ENCODE peak calls at places on chromosomes 2 and 18, in seven cellular contexts. One of them, this sample, is unnamed.

GRCh38 chr2:241617431-241618154 is 19.4 kb downstream of the THAP4 start:
- DNase-seq in neural crest cell: no peak
- DNase-seq in mammary epithelial cell: no peak
- DNase-seq in HTR-8/SVneo: no peak
- DNase-seq in amniotic stem cell: no peak
- DNase-seq in Daoy: no peak
- DNase-seq in uterus: no peak
- DNase-seq in this sample: no peak

GRCh38 chr2:227472265-227473018 is 486 bp downstream of the AGFG1 start:
- DNase-seq in HTR-8/SVneo: no peak
- DNase-seq in mammary epithelial cell: peak; percentile 34
- DNase-seq in uterus: peak; percentile 17
- DNase-seq in neural crest cell: peak; percentile 28
- DNase-seq in amniotic stem cell: no peak
- DNase-seq in Daoy: peak; percentile 40
- DNase-seq in this sample: no peak

GRCh38 chr2:158817596-158817995 is 22.5 kb downstream of the DAPL1 start:
- DNase-seq in HTR-8/SVneo: no peak
- DNase-seq in Daoy: no peak
- DNase-seq in neural crest cell: no peak
- DNase-seq in uterus: no peak
- DNase-seq in mammary epithelial cell: no peak
- DNase-seq in amniotic stem cell: peak; percentile 26
- DNase-seq in this sample: no peak

GRCh38 chr18:39622431-39622830 is 2056.8 kb upstream of the CELF4 start:
- DNase-seq in Daoy: no peak
- DNase-seq in mammary epithelial cell: no peak
- DNase-seq in HTR-8/SVneo: no peak
- DNase-seq in amniotic stem cell: no peak
- DNase-seq in neural crest cell: no peak
- DNase-seq in uterus: no peak
- DNase-seq in this sample: no peak

GRCh38 chr2:144504191-144504590 is 15.7 kb downstream of the ZEB2 start:
- DNase-seq in neural crest cell: no peak
- DNase-seq in amniotic stem cell: no peak
- DNase-seq in Daoy: no peak
- DNase-seq in uterus: no peak
- DNase-seq in HTR-8/SVneo: no peak
- DNase-seq in mammary epithelial cell: no peak
- DNase-seq in this sample: no peak

GRCh38 chr2:135093192-135093591 is 41.1 kb downstream of the RAB3GAP1 start:
- DNase-seq in HTR-8/SVneo: no peak
- DNase-seq in Daoy: no peak
- DNase-seq in mammary epithelial cell: no peak
- DNase-seq in neural crest cell: no peak
- DNase-seq in uterus: no peak
- DNase-seq in amniotic stem cell: no peak
- DNase-seq in this sample: no peak

GRCh38 chr18:25189391-25190185 is 162.4 kb downstream of the ZNF521 start:
- DNase-seq in uterus: no peak
- DNase-seq in neural crest cell: no peak
- DNase-seq in Daoy: no peak
- DNase-seq in amniotic stem cell: no peak
- DNase-seq in HTR-8/SVneo: no peak
- DNase-seq in mammary epithelial cell: no peak
- DNase-seq in this sample: no peak

GRCh38 chr18:45828917-45829811 is 3.7 kb downstream of the SIGLEC15 start:
- DNase-seq in amniotic stem cell: no peak
- DNase-seq in uterus: no peak
- DNase-seq in mammary epithelial cell: no peak
- DNase-seq in Daoy: no peak
- DNase-seq in HTR-8/SVneo: no peak
- DNase-seq in neural crest cell: no peak
- DNase-seq in this sample: no peak

GRCh38 chr2:214057986-214058385 is 352.9 kb upstream of the VWC2L start:
- DNase-seq in amniotic stem cell: no peak
- DNase-seq in uterus: no peak
- DNase-seq in Daoy: no peak
- DNase-seq in mammary epithelial cell: no peak
- DNase-seq in HTR-8/SVneo: no peak
- DNase-seq in neural crest cell: no peak
- DNase-seq in this sample: no peak

GRCh38 chr2:38092196-38092902 is 16.4 kb upstream of the CYP1B1 start:
- DNase-seq in Daoy: peak; percentile 84
- DNase-seq in HTR-8/SVneo: no peak
- DNase-seq in neural crest cell: no peak
- DNase-seq in uterus: peak; percentile 85
- DNase-seq in amniotic stem cell: no peak
- DNase-seq in mammary epithelial cell: no peak
- DNase-seq in this sample: no peak

GRCh38 chr2:234292205-234292954 is 204.5 kb downstream of the ARL4C start:
- DNase-seq in neural crest cell: no peak
- DNase-seq in amniotic stem cell: no peak
- DNase-seq in HTR-8/SVneo: no peak
- DNase-seq in uterus: no peak
- DNase-seq in Daoy: peak; percentile 78
- DNase-seq in mammary epithelial cell: no peak
- DNase-seq in this sample: no peak

GRCh38 chr2:185583058-185583816 is 155.4 kb upstream of the FSIP2 start:
- DNase-seq in HTR-8/SVneo: peak; percentile 3
- DNase-seq in amniotic stem cell: no peak
- DNase-seq in mammary epithelial cell: peak; percentile 96
- DNase-seq in neural crest cell: no peak
- DNase-seq in Daoy: peak; percentile 39
- DNase-seq in uterus: no peak
- DNase-seq in this sample: no peak

GRCh38 chr2:76019130-76019529 is 308.4 kb upstream of the GCFC2 start:
- DNase-seq in neural crest cell: no peak
- DNase-seq in amniotic stem cell: no peak
- DNase-seq in uterus: no peak
- DNase-seq in mammary epithelial cell: no peak
- DNase-seq in Daoy: peak; percentile 4
- DNase-seq in HTR-8/SVneo: no peak
- DNase-seq in this sample: no peak

GRCh38 chr2:171824086-171824485 is 70.0 kb downstream of the SLC25A12 start:
- DNase-seq in HTR-8/SVneo: no peak
- DNase-seq in uterus: no peak
- DNase-seq in amniotic stem cell: no peak
- DNase-seq in Daoy: no peak
- DNase-seq in neural crest cell: no peak
- DNase-seq in mammary epithelial cell: no peak
- DNase-seq in this sample: no peak

GRCh38 chr2:213279961-213280360 is 4.3 kb upstream of the SPAG16 start:
- DNase-seq in uterus: peak; percentile 18
- DNase-seq in amniotic stem cell: no peak
- DNase-seq in mammary epithelial cell: no peak
- DNase-seq in Daoy: no peak
- DNase-seq in HTR-8/SVneo: no peak
- DNase-seq in neural crest cell: no peak
- DNase-seq in this sample: no peak

GRCh38 chr2:10559825-10560224 is 111.7 kb upstream of the ODC1 start:
- DNase-seq in mammary epithelial cell: no peak
- DNase-seq in uterus: no peak
- DNase-seq in Daoy: no peak
- DNase-seq in neural crest cell: no peak
- DNase-seq in HTR-8/SVneo: no peak
- DNase-seq in amniotic stem cell: no peak
- DNase-seq in this sample: no peak

GRCh38 chr2:168538534-168538933 is 82.5 kb downstream of the CERS6 start:
- DNase-seq in HTR-8/SVneo: no peak
- DNase-seq in neural crest cell: no peak
- DNase-seq in Daoy: peak; percentile 11
- DNase-seq in amniotic stem cell: no peak
- DNase-seq in uterus: no peak
- DNase-seq in mammary epithelial cell: peak; percentile 39
- DNase-seq in this sample: no peak

GRCh38 chr2:236825989-236826510 is 256.4 kb downstream of the ACKR3 start:
- DNase-seq in mammary epithelial cell: no peak
- DNase-seq in amniotic stem cell: no peak
- DNase-seq in HTR-8/SVneo: no peak
- DNase-seq in neural crest cell: no peak
- DNase-seq in uterus: no peak
- DNase-seq in Daoy: no peak
- DNase-seq in this sample: no peak

GRCh38 chr2:170932948-170933347 is 3.9 kb downstream of the GORASP2 start:
- DNase-seq in neural crest cell: no peak
- DNase-seq in HTR-8/SVneo: no peak
- DNase-seq in amniotic stem cell: no peak
- DNase-seq in mammary epithelial cell: no peak
- DNase-seq in uterus: no peak
- DNase-seq in Daoy: no peak
- DNase-seq in this sample: no peak

GRCh38 chr2:230423851-230424458 is 8.0 kb downstream of the SP100 start:
- DNase-seq in mammary epithelial cell: peak; percentile 55
- DNase-seq in Daoy: no peak
- DNase-seq in amniotic stem cell: no peak
- DNase-seq in HTR-8/SVneo: no peak
- DNase-seq in neural crest cell: no peak
- DNase-seq in uterus: no peak
- DNase-seq in this sample: no peak

GRCh38 chr2:676647-677055 is 555 bp downstream of the TMEM18 start:
- DNase-seq in amniotic stem cell: peak; percentile 98
- DNase-seq in HTR-8/SVneo: peak; percentile 92
- DNase-seq in uterus: peak; percentile 98
- DNase-seq in Daoy: peak; percentile 100
- DNase-seq in mammary epithelial cell: peak; percentile 98
- DNase-seq in neural crest cell: peak; percentile 96
- DNase-seq in this sample: peak; percentile 98

GRCh38 chr18:74945774-74946545 is 263.0 kb downstream of the PTGR3 start:
- DNase-seq in uterus: no peak
- DNase-seq in neural crest cell: no peak
- DNase-seq in Daoy: no peak
- DNase-seq in amniotic stem cell: no peak
- DNase-seq in HTR-8/SVneo: no peak
- DNase-seq in mammary epithelial cell: no peak
- DNase-seq in this sample: no peak

GRCh38 chr2:216849987-216850386 is 9.9 kb downstream of the TNP1 start:
- DNase-seq in Daoy: no peak
- DNase-seq in HTR-8/SVneo: no peak
- DNase-seq in neural crest cell: peak; percentile 37
- DNase-seq in uterus: no peak
- DNase-seq in amniotic stem cell: no peak
- DNase-seq in mammary epithelial cell: peak; percentile 83
- DNase-seq in this sample: no peak

GRCh38 chr18:79302120-79302519 is 93.6 kb upstream of the NFATC1 start:
- DNase-seq in amniotic stem cell: no peak
- DNase-seq in uterus: peak; percentile 19
- DNase-seq in Daoy: no peak
- DNase-seq in neural crest cell: no peak
- DNase-seq in HTR-8/SVneo: no peak
- DNase-seq in mammary epithelial cell: no peak
- DNase-seq in this sample: no peak

GRCh38 chr18:74731097-74731496 is 133.4 kb downstream of the ZNF407 start:
- DNase-seq in neural crest cell: no peak
- DNase-seq in Daoy: peak; percentile 37
- DNase-seq in HTR-8/SVneo: no peak
- DNase-seq in amniotic stem cell: peak; percentile 53
- DNase-seq in mammary epithelial cell: peak; percentile 41
- DNase-seq in uterus: no peak
- DNase-seq in this sample: no peak

This sample was measured in neuronal stem cell.